ENCODE peak calls at places on chromosomes 13 and 19, in nine cellular contexts. R, Q, E, H, I, C, P, F and V are unnamed samples.

GRCh38 chr13:106382569-106382968 is 152.9 kb downstream of the EFNB2 start:
- DNase-seq in E (no peak), F (no peak), R (no peak), P (no peak), Q (no peak), H (peak), I (no peak), C (no peak), V (no peak)

GRCh38 chr13:75934889-75935288 is 298.8 kb downstream of the LMO7 start:
- DNase-seq in H (no peak), E (peak), P (no peak), I (peak), Q (no peak), F (no peak), R (no peak), C (no peak), V (no peak)

GRCh38 chr19:17455711-17456123 is 5.0 kb downstream of the NXNL1 start:
- DNase-seq in R (no peak), Q (no peak), H (peak), P (no peak), C (no peak), F (no peak), I (no peak), E (peak), V (no peak)

GRCh38 chr13:98697833-98698232 is 54.6 kb downstream of the SLC15A1 start:
- DNase-seq in R (no peak), P (no peak), C (no peak), F (no peak), E (no peak), I (no peak), H (no peak), Q (no peak), V (no peak)

GRCh38 chr13:44116562-44117315 is 237.0 kb downstream of the LACC1 start:
- DNase-seq in C (no peak), R (peak), E (no peak), Q (peak), I (no peak), F (no peak), H (peak), P (no peak), V (no peak)

GRCh38 chr13:85313761-85314503 is 485.3 kb downstream of the SLITRK6 start:
- DNase-seq in H (peak), C (no peak), I (peak), R (no peak), P (no peak), Q (no peak), E (no peak), F (no peak), V (no peak)

GRCh38 chr13:37486171-37486661 is 112.4 kb downstream of the POSTN start:
- DNase-seq in H (no peak), P (no peak), E (no peak), F (no peak), R (no peak), C (no peak), Q (no peak), I (no peak), V (no peak)

GRCh38 chr19:29504454-29504853 is 21.3 kb upstream of the VSTM2B start:
- DNase-seq in H (no peak), E (no peak), F (no peak), R (no peak), P (no peak), C (no peak), I (no peak), Q (no peak), V (no peak)

GRCh38 chr19:51607920-51608562 is 22.2 kb downstream of the SIGLEC5 start:
- DNase-seq in R (peak), C (peak), Q (no peak), H (peak), E (peak), P (no peak), I (peak), F (no peak), V (peak)

GRCh38 chr13:51906581-51906980 is 44.8 kb downstream of the CCDC70 start:
- DNase-seq in C (no peak), H (no peak), I (no peak), P (no peak), E (no peak), R (peak), F (no peak), Q (no peak), V (no peak)

DNA sequence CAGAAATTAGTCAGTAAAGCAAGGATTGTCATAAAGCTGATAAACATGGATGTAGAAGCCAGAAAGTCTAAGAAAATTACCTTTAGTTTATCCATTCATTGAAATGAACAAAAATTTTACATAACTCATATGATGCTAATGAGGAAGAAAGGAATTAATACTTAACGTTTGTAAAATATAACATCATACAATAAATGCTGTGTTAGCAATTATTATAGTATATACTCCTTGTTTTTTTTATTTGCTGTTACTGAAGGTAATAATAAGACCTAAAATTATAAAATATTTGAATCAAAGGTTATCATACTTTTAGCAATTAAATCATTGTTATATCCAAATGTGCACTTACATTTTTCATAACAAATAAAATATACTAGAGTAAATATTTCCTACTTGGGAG is 167.2 kb upstream of the SLITRK1 start:
- DNase-seq in Q (no peak), I (no peak), E (no peak), R (no peak), P (no peak), C (no peak), H (no peak), F (no peak), V (no peak)
- H3K27ac ChIP-seq in Q (no peak), I (no peak), E (no peak), R (no peak), P (no peak), C (no peak), H (no peak), F (no peak), V (no peak)

GRCh38 chr19:5714819-5715218 is 5.1 kb downstream of the LONP1 start:
- DNase-seq in H (no peak), P (no peak), Q (no peak), E (no peak), R (no peak), I (no peak), C (no peak), F (no peak), V (no peak)
- H3K27ac ChIP-seq in H (no peak), P (no peak), Q (no peak), E (no peak), R (peak), I (no peak), C (no peak), F (no peak), V (no peak)

GRCh38 chr19:35141627-35142401 is 1.2 kb upstream of the FXYD7 start:
- DNase-seq in I (no peak), C (no peak), F (no peak), H (peak), E (no peak), Q (no peak), P (no peak), R (no peak), V (no peak)
- H3K27ac ChIP-seq in I (no peak), C (no peak), F (peak), H (no peak), E (no peak), Q (no peak), P (no peak), R (peak), V (no peak)

DNA sequence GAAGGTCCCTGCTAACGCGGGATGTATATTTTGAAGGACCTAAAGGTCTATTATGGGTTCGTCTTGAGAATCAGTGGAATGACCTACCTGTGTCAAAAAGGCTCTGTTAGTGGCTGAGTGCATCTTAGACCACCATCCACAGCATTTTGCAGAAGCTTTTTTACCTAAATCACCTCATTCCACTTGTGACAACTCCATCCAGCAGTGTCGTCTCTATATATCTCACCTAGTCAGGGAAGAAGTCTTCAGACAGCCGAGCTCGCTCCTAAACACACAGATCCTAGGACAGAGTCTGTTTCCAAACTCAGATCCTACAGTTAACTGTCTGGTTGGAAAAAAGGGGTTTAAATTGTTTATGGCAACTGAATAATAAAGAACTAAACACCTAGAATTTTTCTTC is 33.7 kb downstream of the COL4A1 start:
- DNase-seq in E (no peak), C (no peak), P (no peak), I (no peak), H (peak), R (no peak), F (no peak), Q (no peak), V (no peak)
- H3K27ac ChIP-seq in E (no peak), C (no peak), P (no peak), I (no peak), H (no peak), R (peak), F (no peak), Q (no peak), V (no peak)

GRCh38 chr13:77416666-77417212 is 89.8 kb upstream of the MYCBP2 start:
- DNase-seq in I (no peak), E (no peak), H (no peak), C (no peak), F (no peak), Q (no peak), P (no peak), R (no peak), V (no peak)
- H3K27ac ChIP-seq in I (no peak), E (no peak), H (no peak), C (no peak), F (no peak), Q (no peak), P (no peak), R (no peak), V (no peak)

GRCh38 chr19:45972944-45973525 is 630 bp downstream of the NOVA2 start:
- DNase-seq in F (no peak), C (no peak), P (no peak), Q (no peak), I (no peak), H (no peak), R (no peak), E (no peak), V (no peak)
- H3K27ac ChIP-seq in F (peak), C (no peak), P (peak), Q (no peak), I (no peak), H (no peak), R (peak), E (no peak), V (no peak)